ENCODE peak calls at places on chromosome 3, in eight cellular contexts. One of them, this sample, is unnamed.

GRCh38 chr3:100516232-100516631 is 23.8 kb downstream of the TMEM45A start:
- DNase-seq in naive thymus-derived CD8-positive, alpha-beta T cell: no peak
- DNase-seq in iPS DF 6.9: no peak
- DNase-seq in hepatocyte: no peak
- DNase-seq in LoVo: no peak
- DNase-seq in CD4-positive, alpha-beta T cell: no peak
- DNase-seq in HEK293T: no peak
- DNase-seq in IMR-90: no peak
- DNase-seq in this sample: no peak

GRCh38 chr3:160038862-160039562 is 50.4 kb downstream of the IL12A start:
- DNase-seq in LoVo: no peak
- DNase-seq in HEK293T: peak; percentile 16
- DNase-seq in CD4-positive, alpha-beta T cell: no peak
- DNase-seq in iPS DF 6.9: no peak
- DNase-seq in naive thymus-derived CD8-positive, alpha-beta T cell: no peak
- DNase-seq in hepatocyte: peak; percentile 52
- DNase-seq in IMR-90: no peak
- DNase-seq in this sample: peak; percentile 54

GRCh38 chr3:50269977-50270413 is 1.0 kb downstream of the SEMA3B start:
- DNase-seq in iPS DF 6.9: no peak
- DNase-seq in naive thymus-derived CD8-positive, alpha-beta T cell: no peak
- DNase-seq in hepatocyte: peak; percentile 51
- DNase-seq in HEK293T: no peak
- DNase-seq in IMR-90: peak; percentile 63
- DNase-seq in LoVo: peak; percentile 44
- DNase-seq in CD4-positive, alpha-beta T cell: no peak
- DNase-seq in this sample: no peak

GRCh38 chr3:129160891-129161859 is at the start of gene ISY1:
- DNase-seq in IMR-90: peak; percentile 97
- DNase-seq in iPS DF 6.9: peak; percentile 84
- DNase-seq in naive thymus-derived CD8-positive, alpha-beta T cell: peak; percentile 86
- DNase-seq in HEK293T: peak; percentile 92
- DNase-seq in CD4-positive, alpha-beta T cell: peak; percentile 81
- DNase-seq in LoVo: peak; percentile 96
- DNase-seq in hepatocyte: peak; percentile 96
- DNase-seq in this sample: peak; percentile 86

GRCh38 chr3:154122912-154123559 is 1.8 kb downstream of the ARHGEF26 start:
- DNase-seq in CD4-positive, alpha-beta T cell: no peak
- DNase-seq in LoVo: no peak
- DNase-seq in IMR-90: peak; percentile 15
- DNase-seq in HEK293T: peak; percentile 25
- DNase-seq in iPS DF 6.9: no peak
- DNase-seq in naive thymus-derived CD8-positive, alpha-beta T cell: no peak
- DNase-seq in hepatocyte: peak; percentile 43
- DNase-seq in this sample: no peak

GRCh38 chr3:179069762-179070390 is 1.7 kb downstream of the ZMAT3 start:
- DNase-seq in iPS DF 6.9: no peak
- DNase-seq in naive thymus-derived CD8-positive, alpha-beta T cell: no peak
- DNase-seq in HEK293T: no peak
- DNase-seq in LoVo: peak; percentile 53
- DNase-seq in hepatocyte: no peak
- DNase-seq in CD4-positive, alpha-beta T cell: no peak
- DNase-seq in IMR-90: peak; percentile 58
- DNase-seq in this sample: no peak

GRCh38 chr3:119810018-119810435 is 28.1 kb downstream of the NR1I2 start:
- DNase-seq in IMR-90: peak; percentile 18
- DNase-seq in LoVo: no peak
- DNase-seq in HEK293T: no peak
- DNase-seq in naive thymus-derived CD8-positive, alpha-beta T cell: peak; percentile 50
- DNase-seq in iPS DF 6.9: no peak
- DNase-seq in hepatocyte: peak; percentile 23
- DNase-seq in CD4-positive, alpha-beta T cell: peak; percentile 37
- DNase-seq in this sample: peak; percentile 34

GRCh38 chr3:111864821-111865656 is 6.0 kb downstream of the PHLDB2 start:
- DNase-seq in naive thymus-derived CD8-positive, alpha-beta T cell: no peak
- DNase-seq in IMR-90: peak; percentile 94
- DNase-seq in iPS DF 6.9: no peak
- DNase-seq in HEK293T: no peak
- DNase-seq in CD4-positive, alpha-beta T cell: no peak
- DNase-seq in LoVo: no peak
- DNase-seq in hepatocyte: peak; percentile 40
- DNase-seq in this sample: no peak

GRCh38 chr3:184600685-184601377 is 39.2 kb downstream of the EPHB3 start:
- DNase-seq in naive thymus-derived CD8-positive, alpha-beta T cell: no peak
- DNase-seq in CD4-positive, alpha-beta T cell: no peak
- DNase-seq in HEK293T: no peak
- DNase-seq in IMR-90: no peak
- DNase-seq in LoVo: no peak
- DNase-seq in hepatocyte: no peak
- DNase-seq in iPS DF 6.9: no peak
- DNase-seq in this sample: no peak

GRCh38 chr3:195411831-195412230 is 31.0 kb downstream of the ACAP2 start:
- DNase-seq in IMR-90: peak; percentile 60
- DNase-seq in naive thymus-derived CD8-positive, alpha-beta T cell: no peak
- DNase-seq in iPS DF 6.9: no peak
- DNase-seq in CD4-positive, alpha-beta T cell: no peak
- DNase-seq in LoVo: no peak
- DNase-seq in HEK293T: no peak
- DNase-seq in hepatocyte: no peak
- DNase-seq in this sample: no peak

GRCh38 chr3:43411429-43411828 is 125.1 kb downstream of the SNRK start:
- DNase-seq in CD4-positive, alpha-beta T cell: no peak
- DNase-seq in HEK293T: no peak
- DNase-seq in naive thymus-derived CD8-positive, alpha-beta T cell: no peak
- DNase-seq in hepatocyte: no peak
- DNase-seq in IMR-90: no peak
- DNase-seq in iPS DF 6.9: no peak
- DNase-seq in LoVo: no peak
- DNase-seq in this sample: no peak

GRCh38 chr3:129106320-129106719 is 15.3 kb downstream of the RAB43 start:
- DNase-seq in IMR-90: no peak
- DNase-seq in naive thymus-derived CD8-positive, alpha-beta T cell: no peak
- DNase-seq in CD4-positive, alpha-beta T cell: no peak
- DNase-seq in iPS DF 6.9: no peak
- DNase-seq in hepatocyte: no peak
- DNase-seq in HEK293T: no peak
- DNase-seq in LoVo: no peak
- DNase-seq in this sample: peak; percentile 25

GRCh38 chr3:133595341-133595740 is 21.9 kb downstream of the CDV3 start:
- DNase-seq in naive thymus-derived CD8-positive, alpha-beta T cell: no peak
- DNase-seq in LoVo: no peak
- DNase-seq in IMR-90: peak; percentile 65
- DNase-seq in CD4-positive, alpha-beta T cell: no peak
- DNase-seq in HEK293T: no peak
- DNase-seq in hepatocyte: no peak
- DNase-seq in iPS DF 6.9: no peak
- DNase-seq in this sample: no peak

GRCh38 chr3:30203301-30203700 is 403.1 kb upstream of the TGFBR2 start:
- DNase-seq in naive thymus-derived CD8-positive, alpha-beta T cell: no peak
- DNase-seq in hepatocyte: no peak
- DNase-seq in IMR-90: peak; percentile 76
- DNase-seq in CD4-positive, alpha-beta T cell: no peak
- DNase-seq in LoVo: no peak
- DNase-seq in HEK293T: no peak
- DNase-seq in iPS DF 6.9: no peak
- DNase-seq in this sample: no peak

This sample was measured in WTC11.